ENCODE peak calls at places on chromosomes 6 and 20, in seven cellular contexts. J is choroid plexus epithelial cell; F is CD8-positive, alpha-beta T cell; U is transverse colon; T is AG10803; L is coronary artery; S is WTC11. Y is an unnamed sample.

GRCh38 chr6:12436224-12436623 is 146.1 kb downstream of the EDN1 start:
- DNase-seq in J (no peak), F (no peak), L (no peak), U (no peak), T (no peak), S (no peak), Y (no peak)

GRCh38 chr20:10492065-10492464 is 57.0 kb downstream of the SLX4IP start:
- DNase-seq in U (no peak), S (no peak), T (peak; percentile 66), L (no peak), F (no peak), J (peak; percentile 88), Y (no peak)

GRCh38 chr6:3421763-3422456 is 34.9 kb downstream of the SLC22A23 start:
- DNase-seq in S (no peak), L (no peak), U (no peak), F (no peak), T (peak; percentile 70), J (peak; percentile 76), Y (no peak)

GRCh38 chr6:107221519-107221918 is 106.2 kb upstream of the BEND3 start:
- DNase-seq in S (no peak), J (no peak), U (no peak), T (no peak), L (no peak), F (no peak), Y (no peak)

GRCh38 chr20:58321205-58321604 is 11.7 kb downstream of the RAB22A start:
- DNase-seq in J (no peak), F (no peak), T (no peak), L (no peak), S (no peak), U (no peak), Y (no peak)

GRCh38 chr6:125939026-125939425 is 17.5 kb upstream of the HINT3 start:
- DNase-seq in J (no peak), L (no peak), F (no peak), U (no peak), T (no peak), S (no peak), Y (no peak)

GRCh38 chr6:132812756-132813172 is 1.6 kb upstream of the RPS12 start:
- DNase-seq in L (no peak), T (no peak), S (no peak), U (no peak), J (no peak), F (no peak), Y (no peak)

GRCh38 chr6:56570434-56571359 is 72.0 kb downstream of the DST start:
- DNase-seq in J (peak; percentile 62), F (no peak), L (no peak), U (no peak), T (peak; percentile 39), S (no peak), Y (no peak)

GRCh38 chr6:27814665-27815424 is 97.4 kb downstream of the OR2B2 start:
- DNase-seq in U (peak; percentile 84), L (no peak), S (peak; percentile 77), J (peak; percentile 98), F (peak; percentile 81), T (peak; percentile 92), Y (peak; percentile 55)

GRCh38 chr6:159692303-159693127 is 526 bp downstream of the SOD2 start:
- DNase-seq in L (peak; percentile 82), F (peak; percentile 68), S (peak; percentile 46), J (peak; percentile 65), U (peak; percentile 71), T (no peak), Y (peak; percentile 38)

GRCh38 chr6:73152998-73153757 is 72.1 kb downstream of the KHDC1L start:
- DNase-seq in J (peak; percentile 10), F (no peak), U (no peak), S (no peak), L (no peak), T (peak; percentile 24), Y (no peak)

GRCh38 chr20:41136695-41137411 is 490 bp upstream of the PLCG1 start:
- DNase-seq in U (peak; percentile 94), L (peak; percentile 92), J (peak; percentile 82), S (peak; percentile 92), T (peak; percentile 74), F (peak; percentile 77), Y (peak; percentile 80)

GRCh38 chr20:57582432-57583288 is 21.8 kb downstream of the PCK1 start:
- DNase-seq in T (no peak), J (peak; percentile 94), L (no peak), F (no peak), S (peak; percentile 52), U (no peak), Y (no peak)

GRCh38 chr6:111789593-111789992 is 83.7 kb downstream of the FYN start:
- DNase-seq in F (no peak), S (no peak), L (no peak), T (peak; percentile 75), J (peak; percentile 50), U (no peak), Y (no peak)

GRCh38 chr6:143964667-143965066 is 43.4 kb downstream of the PLAGL1 start:
- DNase-seq in L (no peak), T (peak; percentile 24), U (no peak), F (no peak), S (peak; percentile 36), J (peak; percentile 28), Y (no peak)

GRCh38 chr6:143575440-143575839 is 63.9 kb upstream of the FUCA2 start:
- DNase-seq in T (peak; percentile 87), S (peak; percentile 32), F (peak; percentile 38), L (no peak), U (peak; percentile 54), J (peak; percentile 94), Y (peak; percentile 41)

GRCh38 chr6:26217714-26218075 is 130.5 kb downstream of the HFE start:
- DNase-seq in L (no peak), U (no peak), J (peak; percentile 37), T (no peak), F (no peak), S (no peak), Y (no peak)

GRCh38 chr6:146337376-146337775 is 206.3 kb upstream of the RAB32 start:
- DNase-seq in S (no peak), U (no peak), L (no peak), F (no peak), T (no peak), J (no peak), Y (no peak)

GRCh38 chr20:14622796-14623195 is 285.4 kb upstream of the FLRT3 start:
- DNase-seq in J (peak; percentile 70), S (peak; percentile 27), F (no peak), L (no peak), T (no peak), U (no peak), Y (no peak)

GRCh38 chr6:163897669-163898068 is 483.2 kb downstream of the QKI start:
- DNase-seq in T (no peak), J (peak; percentile 19), F (no peak), U (no peak), L (no peak), S (no peak), Y (no peak)

GRCh38 chr6:123127807-123128206 is 131.8 kb downstream of the CLVS2 start:
- DNase-seq in L (no peak), S (no peak), T (no peak), J (no peak), F (no peak), U (no peak), Y (no peak)

GRCh38 chr6:162363757-162364156 is 363.8 kb downstream of the PRKN start:
- DNase-seq in S (no peak), L (no peak), J (no peak), U (no peak), T (no peak), F (no peak), Y (no peak)

GRCh38 chr20:57712851-57713504 is 3.2 kb upstream of the PMEPA1 start:
- DNase-seq in L (no peak), F (no peak), U (no peak), S (no peak), T (no peak), J (no peak), Y (no peak)

GRCh38 chr6:157442296-157442695 is 61.3 kb downstream of the ZDHHC14 start:
- DNase-seq in L (no peak), J (peak; percentile 70), S (no peak), F (no peak), U (no peak), T (peak; percentile 60), Y (no peak)

GRCh38 chr20:17533396-17533795 is 2.2 kb upstream of the BFSP1 start:
- DNase-seq in U (no peak), S (no peak), T (peak; percentile 66), J (peak; percentile 82), L (no peak), F (no peak), Y (no peak)

GRCh38 chr6:98583506-98583905 is 250.9 kb upstream of the POU3F2 start:
- DNase-seq in J (no peak), L (no peak), F (no peak), S (no peak), T (no peak), U (no peak), Y (no peak)

GRCh38 chr6:109473120-109473519 is 9.9 kb downstream of the ZBTB24 start:
- DNase-seq in J (no peak), L (no peak), U (no peak), F (no peak), S (no peak), T (no peak), Y (no peak)

GRCh38 chr6:109469591-109470189 is 13.3 kb downstream of the ZBTB24 start:
- DNase-seq in T (no peak), S (no peak), L (no peak), J (no peak), F (no peak), U (no peak), Y (no peak)

GRCh38 chr6:109471105-109471810 is 11.8 kb downstream of the ZBTB24 start:
- DNase-seq in F (no peak), U (no peak), T (no peak), J (no peak), L (no peak), S (no peak), Y (no peak)

GRCh38 chr6:109474995-109475394 is 8.0 kb downstream of the ZBTB24 start:
- DNase-seq in U (no peak), J (no peak), L (no peak), T (no peak), F (no peak), S (no peak), Y (no peak)

GRCh38 chr6:109472132-109472995 is 10.7 kb downstream of the ZBTB24 start:
- DNase-seq in T (no peak), J (no peak), U (no peak), S (no peak), F (no peak), L (no peak), Y (no peak)
- TF ChIP-seq CTCF in T (no peak), J (no peak), U (no peak), S (no peak), F (no peak), L (no peak), Y (no peak)

GRCh38 chr6:42021847-42022754 is 28.2 kb upstream of the TAF8 start:
- DNase-seq in J (no peak), U (no peak), F (peak; percentile 94), T (no peak), L (no peak), S (peak; percentile 30), Y (no peak)
- TF ChIP-seq CTCF in J (no peak), U (no peak), F (no peak), T (no peak), L (no peak), S (no peak), Y (no peak)

GRCh38 chr6:20058912-20059311 is 153.4 kb downstream of the MBOAT1 start:
- DNase-seq in L (no peak), U (no peak), T (no peak), J (peak; percentile 2), S (no peak), F (no peak), Y (no peak)
- TF ChIP-seq CTCF in L (no peak), U (no peak), T (no peak), J (peak; percentile 2), S (no peak), F (no peak), Y (no peak)

GRCh38 chr6:30447237-30447636 is 42.1 kb upstream of the HLA-E start:
- DNase-seq in S (peak; percentile 75), U (no peak), J (peak; percentile 21), F (no peak), T (peak; percentile 28), L (no peak), Y (no peak)
- TF ChIP-seq CTCF in S (peak; percentile 46), U (no peak), J (peak; percentile 36), F (no peak), T (peak; percentile 44), L (no peak), Y (peak; percentile 54)